ENCODE peak calls at places on chromosomes 1 and 21, in seven cellular contexts. Q, G, T, V, Z, E and P are unnamed samples.

GRCh38 chr1:47478090-47478489 is 40.2 kb downstream of the FOXD2 start:
- DNase-seq in Q (no peak), G (no peak), T (no peak), V (no peak), Z (no peak), E (peak; percentile 42), P (no peak)

GRCh38 chr1:91120915-91121314 is 99.1 kb upstream of the ZNF644 start:
- DNase-seq in Q (no peak), G (no peak), T (no peak), V (no peak), Z (no peak), E (no peak), P (no peak)

GRCh38 chr1:110554871-110555801 is 36.2 kb upstream of the KCNA10 start:
- DNase-seq in Q (peak; percentile 59), G (no peak), T (peak; percentile 13), V (peak; percentile 26), Z (peak; percentile 75), E (no peak), P (no peak)

GRCh38 chr1:41492341-41492848 is 7.9 kb upstream of the EDN2 start:
- DNase-seq in Q (no peak), G (peak; percentile 59), T (peak; percentile 41), V (peak; percentile 31), Z (peak; percentile 43), E (no peak), P (no peak)

GRCh38 chr1:25486602-25487001 is 55.9 kb downstream of the MACO1 start:
- DNase-seq in Q (no peak), G (no peak), T (peak; percentile 44), V (no peak), Z (no peak), E (no peak), P (peak; percentile 34)

GRCh38 chr1:3221112-3222041 is 152.4 kb downstream of the PRDM16 start:
- DNase-seq in Q (no peak), G (no peak), T (no peak), V (no peak), Z (no peak), E (no peak), P (no peak)

GRCh38 chr1:30166194-30166593 is 557.2 kb downstream of the MATN1 start:
- DNase-seq in Q (no peak), G (no peak), T (no peak), V (no peak), Z (no peak), E (no peak), P (no peak)

GRCh38 chr21:36867506-36867905 is 99.0 kb downstream of the HLCS start:
- DNase-seq in Q (no peak), G (no peak), T (no peak), V (no peak), Z (no peak), E (no peak), P (no peak)

GRCh38 chr1:230153655-230154296 is 86.7 kb downstream of the GALNT2 start:
- DNase-seq in Q (no peak), G (no peak), T (peak; percentile 74), V (peak; percentile 98), Z (peak; percentile 65), E (peak; percentile 92), P (no peak)

GRCh38 chr1:204320413-204320812 is 39.3 kb downstream of the PLEKHA6 start:
- DNase-seq in Q (no peak), G (peak; percentile 89), T (peak; percentile 65), V (peak; percentile 78), Z (no peak), E (peak; percentile 93), P (peak; percentile 93)

GRCh38 chr1:154944422-154945159 is 8.1 kb upstream of the PMVK start:
- DNase-seq in Q (no peak), G (no peak), T (no peak), V (no peak), Z (no peak), E (no peak), P (no peak)

GRCh38 chr1:27658951-27659496 is 13.0 kb downstream of the IFI6 start:
- DNase-seq in Q (peak; percentile 40), G (peak; percentile 83), T (peak; percentile 71), V (peak; percentile 51), Z (peak; percentile 18), E (peak; percentile 86), P (peak; percentile 90)

GRCh38 chr1:39657923-39658485 is 13.9 kb downstream of the NT5C1A start:
- DNase-seq in Q (peak; percentile 74), G (peak; percentile 50), T (peak; percentile 49), V (peak; percentile 81), Z (peak; percentile 86), E (peak; percentile 72), P (peak; percentile 45)

GRCh38 chr1:241213147-241213546 is 143.9 kb downstream of the RGS7 start:
- DNase-seq in Q (no peak), G (peak; percentile 38), T (peak; percentile 6), V (no peak), Z (no peak), E (peak; percentile 34), P (no peak)

GRCh38 chr1:77316006-77316405 is 34.2 kb downstream of the AK5 start:
- DNase-seq in Q (no peak), G (peak; percentile 78), T (peak; percentile 77), V (peak; percentile 7), Z (no peak), E (no peak), P (peak; percentile 52)

GRCh38 chr1:7485086-7485780 is 285.9 kb upstream of the VAMP3 start:
- DNase-seq in Q (no peak), G (no peak), T (peak; percentile 35), V (no peak), Z (no peak), E (no peak), P (no peak)

GRCh38 chr1:41823453-41823852 is 95.3 kb downstream of the HIVEP3 start:
- DNase-seq in Q (no peak), G (no peak), T (peak; percentile 69), V (no peak), Z (peak; percentile 93), E (no peak), P (no peak)

GRCh38 chr1:98651116-98651625 is 10.3 kb upstream of the SNX7 start:
- DNase-seq in Q (no peak), G (no peak), T (no peak), V (no peak), Z (peak; percentile 66), E (no peak), P (no peak)

GRCh38 chr1:12447849-12448312 is 170.1 kb downstream of the DHRS3 start:
- DNase-seq in Q (no peak), G (no peak), T (peak; percentile 82), V (no peak), Z (no peak), E (no peak), P (no peak)

GRCh38 chr21:44059710-44060109 is 47.5 kb upstream of the PWP2 start:
- DNase-seq in Q (no peak), G (no peak), T (no peak), V (no peak), Z (no peak), E (peak; percentile 33), P (no peak)

GRCh38 chr1:29653034-29653810 is 416.9 kb downstream of the PTPRU start:
- DNase-seq in Q (no peak), G (no peak), T (no peak), V (no peak), Z (peak; percentile 53), E (no peak), P (no peak)

GRCh38 chr1:45403298-45404079 is 63.2 kb upstream of the MUTYH start:
- DNase-seq in Q (no peak), G (peak; percentile 82), T (no peak), V (no peak), Z (no peak), E (no peak), P (no peak)

DNA sequence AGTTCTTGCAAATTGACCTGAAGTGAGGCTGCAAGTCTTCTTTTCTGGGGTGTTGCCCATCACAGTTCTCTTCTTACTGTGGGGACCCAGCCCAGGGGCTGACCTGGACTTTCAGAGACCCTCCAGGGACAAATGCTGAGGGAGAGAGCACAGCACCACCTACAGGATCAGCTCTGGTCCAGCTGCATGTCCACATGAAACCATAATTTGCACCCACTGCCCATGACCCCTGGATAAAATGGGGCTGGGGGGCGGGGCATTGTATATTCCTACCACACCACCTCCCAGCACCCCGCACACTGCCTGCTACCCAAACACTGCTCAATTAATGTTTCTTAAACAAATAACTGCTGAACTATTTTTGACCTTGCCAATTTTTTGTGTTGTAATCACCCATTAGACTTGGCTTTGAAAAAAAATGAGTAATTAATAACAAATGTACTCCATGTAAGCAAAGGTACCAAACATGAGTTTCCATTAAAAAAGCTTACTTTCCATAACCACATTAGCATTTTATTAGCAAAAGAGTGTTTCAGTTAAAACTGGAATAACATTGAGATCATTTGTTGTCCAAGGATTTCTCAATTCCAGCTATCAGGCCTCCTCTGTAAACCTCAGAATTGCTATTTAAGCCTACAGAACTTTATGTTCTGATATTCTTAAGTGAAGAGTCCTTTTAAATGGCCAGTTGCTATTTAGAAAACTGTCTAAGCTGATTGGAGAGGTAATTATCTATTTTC is 168.0 kb upstream of the RAB4A start:
- DNase-seq in Q (no peak), G (no peak), T (no peak), V (peak; percentile 5), Z (peak; percentile 50), E (no peak), P (no peak)
- TF ChIP-seq CTCF in Q (no peak), G (peak; percentile 10), T (peak; percentile 11), V (peak; percentile 26), Z (peak; percentile 57), E (no peak), P (no peak)

DNA sequence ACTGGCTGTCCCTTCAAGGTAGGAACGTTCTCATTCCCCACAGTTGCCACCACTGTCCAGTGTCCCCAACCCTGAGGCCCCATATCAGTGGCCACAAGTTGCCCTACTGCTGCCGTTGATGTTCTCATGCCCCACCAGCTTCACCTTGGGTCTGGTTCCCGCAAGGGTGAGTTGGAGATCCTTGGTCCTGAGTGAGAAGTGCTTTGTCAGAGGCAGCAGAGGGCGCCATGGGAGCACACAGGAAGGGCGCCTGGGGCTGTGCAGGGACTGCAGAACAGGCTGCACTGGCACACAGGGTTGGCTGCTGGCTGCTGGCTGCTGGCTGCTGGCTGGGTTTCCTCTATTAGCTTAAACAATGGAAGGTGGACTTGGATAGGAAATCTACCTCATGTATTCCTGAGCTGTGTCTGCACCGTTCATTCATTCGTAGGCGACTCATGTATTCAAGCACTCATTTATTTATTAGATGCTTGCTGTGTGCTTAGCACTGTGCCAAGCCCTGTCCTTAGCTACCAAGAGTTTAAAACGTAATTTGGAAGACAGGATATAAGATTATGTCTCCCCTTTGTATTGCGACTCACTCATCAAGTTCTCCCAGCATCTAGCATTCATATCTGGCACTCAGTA is 2.1 kb upstream of the S100A9 start:
- DNase-seq in Q (peak; percentile 64), G (peak; percentile 72), T (peak; percentile 49), V (peak; percentile 76), Z (peak; percentile 59), E (peak; percentile 94), P (peak; percentile 45)
- TF ChIP-seq CTCF in Q (peak; percentile 37), G (peak; percentile 94), T (peak; percentile 32), V (peak; percentile 55), Z (peak; percentile 52), E (peak; percentile 97), P (peak; percentile 72)

GRCh38 chr1:66929999-66930822 is 5.4 kb downstream of the MIER1 start:
- DNase-seq in Q (peak; percentile 96), G (peak; percentile 78), T (peak; percentile 92), V (peak; percentile 94), Z (peak; percentile 97), E (peak; percentile 94), P (peak; percentile 90)
- TF ChIP-seq CTCF in Q (peak; percentile 45), G (peak; percentile 21), T (no peak), V (no peak), Z (peak; percentile 38), E (no peak), P (peak; percentile 75)

DNA sequence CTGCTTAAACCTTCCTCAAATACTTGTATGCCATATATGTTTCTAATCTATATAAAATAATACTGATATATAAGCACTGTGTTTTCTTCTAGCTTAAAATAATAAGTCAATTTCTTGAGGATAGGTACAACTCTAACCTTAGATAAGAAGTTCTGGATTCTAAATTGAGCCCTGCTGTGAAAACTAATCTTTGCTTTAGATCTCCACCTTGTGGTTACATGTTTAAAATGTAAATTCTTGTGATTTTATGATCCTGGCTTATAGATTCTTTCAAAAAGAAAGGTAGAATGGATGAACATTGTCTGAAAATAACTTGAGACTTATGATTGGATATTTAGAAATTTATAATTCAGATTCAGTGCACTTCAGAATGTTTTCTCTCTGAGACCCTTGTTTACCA is 38.9 kb upstream of the HMCN1 start:
- DNase-seq in Q (no peak), G (peak; percentile 29), T (no peak), V (no peak), Z (no peak), E (peak; percentile 16), P (no peak)
- TF ChIP-seq CTCF in Q (peak; percentile 19), G (no peak), T (no peak), V (no peak), Z (peak; percentile 27), E (peak; percentile 26), P (peak; percentile 51)